ENCODE peak calls at places on chromosomes 4 and X, in four cellular contexts. K is AG10803, H is choroid plexus epithelial cell, B is A549. F is an unnamed sample.

GRCh38 chrX:13123247-13123856 is 78.9 kb upstream of the FAM9C start:
- DNase-seq in K (no peak), H (no peak), B (peak), F (no peak)

GRCh38 chr4:189506080-189506479 is 434.6 kb upstream of the FRG1 start:
- DNase-seq in K (no peak), H (no peak), B (no peak), F (no peak)

GRCh38 chr4:112111306-112111705 is 33.9 kb upstream of the FAM241A start:
- DNase-seq in K (no peak), H (no peak), B (no peak), F (no peak)

GRCh38 chr4:76547167-76547760 is 112.2 kb downstream of the SHROOM3 start:
- DNase-seq in K (peak), H (no peak), B (no peak), F (peak)

GRCh38 chrX:64342811-64343210 is 52.4 kb downstream of the MTMR8 start:
- DNase-seq in K (no peak), H (no peak), B (no peak), F (no peak)

GRCh38 chr4:75142377-75142776 is 209.5 kb downstream of the PARM1 start:
- DNase-seq in K (peak), H (no peak), B (no peak), F (no peak)

GRCh38 chrX:786441-786881 is 155.9 kb downstream of the SHOX start:
- DNase-seq in K (no peak), H (no peak), B (no peak), F (no peak)

GRCh38 chrX:112642349-112642748 is 37.4 kb downstream of the LHFPL1 start:
- DNase-seq in K (peak), H (peak), B (peak), F (peak)

GRCh38 chr4:174591243-174592021 is 69.1 kb upstream of the HPGD start:
- DNase-seq in K (no peak), H (no peak), B (no peak), F (no peak)

GRCh38 chrX:54415534-54416350 is 24.5 kb upstream of the TSR2 start:
- DNase-seq in K (no peak), H (peak), B (no peak), F (no peak)

GRCh38 chr4:181966084-181966483 is 277.1 kb upstream of the TENM3 start:
- DNase-seq in K (peak), H (peak), B (no peak), F (peak)

GRCh38 chr4:113882668-113883067 is 96.8 kb downstream of the ARSJ start:
- DNase-seq in K (no peak), H (no peak), B (no peak), F (no peak)

GRCh38 chr4:94545296-94545695 is 93.6 kb downstream of the PDLIM5 start:
- DNase-seq in K (peak), H (peak), B (peak), F (peak)

GRCh38 chr4:26804451-26804850 is 56.2 kb upstream of the STIM2 start:
- DNase-seq in K (no peak), H (no peak), B (no peak), F (no peak)

GRCh38 chr4:105483840-105484239 is 10.0 kb upstream of the PPA2 start:
- DNase-seq in K (no peak), H (no peak), B (no peak), F (no peak)

GRCh38 chr4:2066571-2067445 is 7.7 kb downstream of the NAT8L start:
- DNase-seq in K (no peak), H (no peak), B (no peak), F (no peak)

GRCh38 chrX:132652871-132653270 is 164.0 kb upstream of the MBNL3 start:
- DNase-seq in K (peak), H (no peak), B (no peak), F (no peak)

GRCh38 chrX:128818690-128819089 is 704.6 kb downstream of the SMARCA1 start:
- DNase-seq in K (no peak), H (no peak), B (no peak), F (no peak)

DNA sequence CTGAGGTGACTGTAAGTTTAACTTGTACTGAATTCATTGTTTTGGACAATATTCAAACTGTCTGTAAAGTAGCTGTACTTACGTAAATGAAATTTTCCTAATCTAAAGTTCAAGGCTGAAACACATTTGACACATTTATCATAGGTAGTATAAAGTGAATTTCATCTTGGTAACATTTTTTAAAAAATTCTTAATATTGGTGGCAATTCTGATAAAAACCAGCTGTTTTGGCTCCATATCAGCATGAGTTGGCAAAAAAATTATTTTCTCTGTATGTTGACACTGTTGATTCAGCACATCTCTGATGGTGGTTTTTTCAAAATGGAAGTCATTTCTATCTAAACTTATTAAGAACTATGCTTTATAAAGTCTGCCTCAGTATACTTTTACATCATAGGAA is 30.9 kb downstream of the CXorf58 start:
- DNase-seq in K (peak), H (peak), B (peak), F (peak)
- H3K4me3 ChIP-seq in K (no peak), H (no peak), B (no peak), F (no peak)

DNA sequence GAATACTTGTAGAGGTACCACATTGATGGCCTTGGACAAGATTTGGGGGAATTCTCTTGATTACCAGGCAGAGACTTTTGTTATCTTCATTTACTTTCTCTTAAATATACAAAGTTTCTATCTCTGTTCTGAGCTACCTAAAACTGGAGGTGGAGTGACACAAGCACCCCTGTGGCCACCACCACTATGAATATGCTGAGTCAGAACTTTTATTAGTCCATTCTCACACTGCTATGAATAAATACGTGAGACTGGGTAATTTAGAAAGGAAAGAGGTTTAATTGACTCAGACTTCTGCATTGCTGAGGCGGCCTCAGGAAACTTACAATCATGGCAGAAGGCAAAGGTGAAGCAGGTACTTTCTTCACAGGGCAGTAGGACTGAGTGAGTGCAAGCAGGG is 67.1 kb downstream of the RTL3 start:
- DNase-seq in K (no peak), H (no peak), B (no peak), F (no peak)
- H3K4me3 ChIP-seq in K (no peak), H (no peak), B (no peak), F (no peak)

DNA sequence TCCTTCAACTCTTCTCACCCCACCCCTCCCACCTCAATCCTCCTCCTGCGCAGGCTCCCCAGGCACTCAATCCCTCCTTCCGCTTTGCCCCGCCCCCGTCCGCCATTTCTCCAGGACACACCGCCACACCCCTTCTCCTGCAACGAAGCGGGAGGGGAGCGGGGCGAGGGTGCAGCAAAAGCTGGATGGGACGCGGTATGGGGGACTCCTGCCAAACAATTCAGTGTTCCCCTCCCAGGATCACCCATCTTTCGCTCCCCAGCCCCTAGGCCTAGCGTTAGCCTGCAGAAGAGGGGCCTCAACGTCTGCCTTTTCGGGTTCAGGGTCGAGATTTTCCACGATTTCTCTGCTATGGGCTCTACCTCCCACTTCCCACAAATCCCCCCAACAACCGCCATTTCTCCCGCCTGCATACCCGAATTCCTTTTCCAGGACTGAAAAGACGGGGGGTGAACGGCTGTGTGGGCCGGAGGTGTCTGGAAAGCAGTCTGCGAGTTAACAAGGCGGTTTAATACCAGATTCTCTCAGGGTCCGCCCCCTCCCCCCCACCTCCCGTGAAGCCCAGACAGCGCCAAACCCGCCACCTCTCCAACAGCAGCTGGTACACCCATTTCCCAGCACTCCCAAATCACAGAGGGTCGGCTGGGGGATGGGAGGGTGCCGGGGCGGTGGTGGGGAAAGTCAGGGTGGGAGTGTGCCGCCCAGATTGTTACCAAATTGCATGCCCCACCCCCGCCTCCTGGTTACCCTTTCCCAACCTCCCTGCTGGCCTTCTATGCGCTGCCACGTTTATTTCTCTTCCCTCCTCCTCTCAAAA is 781 bp downstream of the ARMCX2 start:
- DNase-seq in K (peak), H (peak), B (peak), F (peak)
- H3K4me3 ChIP-seq in K (peak), H (peak), B (peak), F (peak)

DNA sequence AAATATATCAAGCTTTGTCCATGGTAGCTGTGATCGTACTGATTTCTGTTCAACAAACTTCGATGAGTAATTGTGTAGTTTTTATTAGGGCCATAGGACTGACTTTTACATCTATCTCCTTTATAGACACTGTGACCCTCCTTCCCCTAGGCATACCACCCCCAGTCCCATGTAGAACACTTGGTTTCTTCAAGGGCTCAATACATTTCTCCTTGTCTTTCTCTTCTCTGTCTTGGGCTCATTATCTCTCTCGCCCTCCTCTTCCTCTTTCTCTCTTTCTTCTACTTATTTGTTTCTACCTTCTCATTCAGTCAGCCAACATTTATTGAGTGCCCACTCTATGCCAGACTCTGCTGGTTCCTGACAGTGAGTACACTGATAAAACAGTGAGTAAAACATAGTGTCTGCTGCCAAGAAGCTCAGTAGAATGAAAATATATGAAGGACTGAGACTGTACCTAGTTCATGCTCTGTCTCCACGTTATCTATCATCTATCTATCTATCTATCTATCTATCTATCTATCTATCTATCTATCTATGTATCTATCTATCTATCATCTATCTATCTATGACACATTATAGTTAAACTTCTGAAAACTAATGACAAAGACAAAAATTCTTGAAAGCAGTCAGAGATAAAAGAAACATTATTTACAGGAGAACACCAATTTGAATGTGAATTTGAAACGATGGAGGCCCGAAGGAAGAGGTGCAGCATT is 122.8 kb downstream of the RBMX2 start:
- DNase-seq in K (no peak), H (no peak), B (no peak), F (no peak)
- H3K4me3 ChIP-seq in K (no peak), H (no peak), B (no peak), F (no peak)

GRCh38 chr4:7967501-7968261 is 28.0 kb upstream of the AFAP1 start:
- DNase-seq in K (no peak), H (peak), B (no peak), F (peak)

GRCh38 chr4:7971159-7971631 is 31.5 kb upstream of the AFAP1 start:
- DNase-seq in K (no peak), H (no peak), B (no peak), F (no peak)

GRCh38 chr4:7971881-7972500 is 32.3 kb upstream of the AFAP1 start:
- DNase-seq in K (no peak), H (peak), B (no peak), F (no peak)

GRCh38 chr4:7968262-7968896 is 28.7 kb upstream of the AFAP1 start:
- DNase-seq in K (no peak), H (no peak), B (no peak), F (no peak)

GRCh38 chr4:7970031-7970946 is 30.6 kb upstream of the AFAP1 start:
- DNase-seq in K (peak), H (peak), B (peak), F (no peak)
- H3K4me3 ChIP-seq in K (no peak), H (peak), B (peak), F (peak)

GRCh38 chrX:119990409-119990994 is 47.0 kb upstream of the NKAP start:
- DNase-seq in K (no peak), H (no peak), B (no peak), F (no peak)
- H3K4me3 ChIP-seq in K (no peak), H (no peak), B (peak), F (no peak)

GRCh38 chr4:140296871-140297570 is 76.4 kb upstream of the SCOC start:
- DNase-seq in K (no peak), H (no peak), B (no peak), F (no peak)
- H3K4me3 ChIP-seq in K (no peak), H (no peak), B (no peak), F (no peak)

GRCh38 chr4:99861120-99861905 is 32.9 kb downstream of the LAMTOR3 start:
- DNase-seq in K (no peak), H (no peak), B (no peak), F (no peak)
- H3K4me3 ChIP-seq in K (no peak), H (no peak), B (no peak), F (no peak)

GRCh38 chr4:153151535-153152452 is 52.4 kb upstream of the TRIM2 start:
- DNase-seq in K (peak), H (peak), B (peak), F (peak)
- H3K4me3 ChIP-seq in K (no peak), H (no peak), B (peak), F (peak)

GRCh38 chrX:45852884-45853283 is 652.2 kb upstream of the DIPK2B start:
- DNase-seq in K (peak), H (peak), B (no peak), F (no peak)
- H3K4me3 ChIP-seq in K (no peak), H (no peak), B (no peak), F (no peak)

F was measured in astrocyte of the spinal cord.